ENCODE peak calls at places on chromosomes 13 and 19, in seven cellular contexts. L is DMS153, Q is Karpas-422, W is hypothalamus, J is cardiac septum, A is kidney glomerular epithelial cell, D is fibroblast of mammary gland. V is an unnamed sample.

GRCh38 chr13:113785051-113786010 is 26.3 kb downstream of the TMEM255B start:
- DNase-seq in L (no peak), Q (no peak), W (no peak), J (no peak), A (peak; percentile 79), D (peak; percentile 72), V (peak; percentile 71)

GRCh38 chr19:19315444-19315843 is 4.9 kb downstream of the SUGP1 start:
- DNase-seq in L (no peak), Q (no peak), W (no peak), J (no peak), A (no peak), D (no peak), V (no peak)

GRCh38 chr13:73220966-73221720 is 162.3 kb downstream of the KLF5 start:
- DNase-seq in L (no peak), Q (no peak), W (no peak), J (no peak), A (no peak), D (no peak), V (no peak)

GRCh38 chr19:34345934-34346333 is 19.1 kb upstream of the GPI start:
- DNase-seq in L (no peak), Q (peak; percentile 93), W (no peak), J (no peak), A (peak; percentile 15), D (peak; percentile 67), V (peak; percentile 58)

GRCh38 chr19:6213696-6214585 is 65.8 kb downstream of the MLLT1 start:
- DNase-seq in L (no peak), Q (no peak), W (no peak), J (peak; percentile 59), A (no peak), D (no peak), V (no peak)

GRCh38 chr13:23842406-23842805 is 46.8 kb downstream of the MIPEP start:
- DNase-seq in L (no peak), Q (no peak), W (no peak), J (no peak), A (no peak), D (no peak), V (no peak)

GRCh38 chr19:58364127-58364526 is 1.6 kb upstream of the ZNF497 start:
- DNase-seq in L (no peak), Q (no peak), W (no peak), J (no peak), A (no peak), D (no peak), V (no peak)

GRCh38 chr19:48656840-48657474 is 11.0 kb upstream of the CA11 start:
- DNase-seq in L (no peak), Q (no peak), W (no peak), J (no peak), A (peak; percentile 31), D (peak; percentile 96), V (peak; percentile 89)

GRCh38 chr19:55265173-55265572 is 6.4 kb upstream of the PPP6R1 start:
- DNase-seq in L (no peak), Q (no peak), W (no peak), J (no peak), A (no peak), D (no peak), V (no peak)

GRCh38 chr19:7512400-7512851 is 3.5 kb upstream of the ZNF358 start:
- DNase-seq in L (no peak), Q (no peak), W (no peak), J (no peak), A (no peak), D (peak; percentile 25), V (no peak)

GRCh38 chr13:30346159-30346788 is 38.9 kb upstream of the KATNAL1 start:
- DNase-seq in L (no peak), Q (no peak), W (no peak), J (no peak), A (no peak), D (no peak), V (no peak)

GRCh38 chr13:23383151-23383550 is 50.4 kb downstream of the SACS start:
- DNase-seq in L (no peak), Q (no peak), W (no peak), J (no peak), A (no peak), D (no peak), V (no peak)

GRCh38 chr19:1955171-1956142 is 14.5 kb downstream of the CSNK1G2 start:
- DNase-seq in L (no peak), Q (no peak), W (no peak), J (no peak), A (no peak), D (no peak), V (no peak)